ENCODE peak calls at places on chromosomes 3 and 15, in eight cellular contexts. One of them, this sample, is unnamed. For H3K9me3, the result is how much of the 10 kb centered on the place peaks cover.

GRCh38 chr15:55774113-55774970 is 31.4 kb upstream of the PRTG start:
- DNase-seq in HepG2: peak
- DNase-seq in transverse colon: peak
- DNase-seq in stomach: peak
- DNase-seq in A549: peak
- DNase-seq in sigmoid colon: no peak
- DNase-seq in ovary: peak
- DNase-seq in tibial nerve: no peak
- DNase-seq in this sample: no peak

GRCh38 chr3:23761440-23761896 is 44.3 kb upstream of the UBE2E1 start:
- DNase-seq in HepG2: peak
- DNase-seq in transverse colon: peak
- DNase-seq in stomach: no peak
- DNase-seq in A549: peak
- DNase-seq in sigmoid colon: no peak
- DNase-seq in ovary: no peak
- DNase-seq in tibial nerve: no peak
- DNase-seq in this sample: no peak

GRCh38 chr3:125035217-125035616 is 20.6 kb downstream of the HEG1 start:
- DNase-seq in HepG2: no peak
- DNase-seq in transverse colon: no peak
- DNase-seq in stomach: no peak
- DNase-seq in A549: no peak
- DNase-seq in sigmoid colon: no peak
- DNase-seq in ovary: no peak
- DNase-seq in tibial nerve: no peak
- DNase-seq in this sample: no peak

GRCh38 chr15:65264877-65265430 is 21.7 kb downstream of the PARP16 start:
- DNase-seq in HepG2: no peak
- DNase-seq in transverse colon: no peak
- DNase-seq in stomach: no peak
- DNase-seq in A549: no peak
- DNase-seq in sigmoid colon: no peak
- DNase-seq in ovary: no peak
- DNase-seq in tibial nerve: no peak
- DNase-seq in this sample: no peak

GRCh38 chr3:152105446-152105845 is 163.3 kb upstream of the MBNL1 start:
- DNase-seq in HepG2: peak
- DNase-seq in transverse colon: no peak
- DNase-seq in stomach: no peak
- DNase-seq in A549: no peak
- DNase-seq in sigmoid colon: no peak
- DNase-seq in ovary: no peak
- DNase-seq in tibial nerve: no peak
- DNase-seq in this sample: no peak

GRCh38 chr3:113952921-113953320 is 5.1 kb downstream of the ZDHHC23 start:
- DNase-seq in HepG2: no peak
- DNase-seq in transverse colon: no peak
- DNase-seq in stomach: no peak
- DNase-seq in A549: no peak
- DNase-seq in sigmoid colon: no peak
- DNase-seq in ovary: no peak
- DNase-seq in tibial nerve: no peak
- DNase-seq in this sample: no peak

GRCh38 chr3:108131105-108131794 is 40.4 kb upstream of the CD47 start:
- DNase-seq in HepG2: no peak
- DNase-seq in transverse colon: no peak
- DNase-seq in stomach: no peak
- DNase-seq in A549: peak
- DNase-seq in sigmoid colon: no peak
- DNase-seq in ovary: no peak
- DNase-seq in tibial nerve: no peak
- DNase-seq in this sample: no peak

GRCh38 chr15:57003418-57003817 is 85.0 kb downstream of the TCF12 start:
- DNase-seq in HepG2: no peak
- DNase-seq in transverse colon: no peak
- DNase-seq in stomach: no peak
- DNase-seq in A549: peak
- DNase-seq in sigmoid colon: no peak
- DNase-seq in ovary: no peak
- DNase-seq in tibial nerve: no peak
- DNase-seq in this sample: no peak

GRCh38 chr3:129038121-129038855 is 22.3 kb upstream of the GP9 start:
- DNase-seq in HepG2: no peak
- DNase-seq in transverse colon: no peak
- DNase-seq in stomach: no peak
- DNase-seq in A549: no peak
- DNase-seq in sigmoid colon: peak
- DNase-seq in ovary: no peak
- DNase-seq in tibial nerve: no peak
- DNase-seq in this sample: no peak

GRCh38 chr3:167895684-167896083 is 160.2 kb downstream of the SERPINI1 start:
- DNase-seq in HepG2: no peak
- DNase-seq in transverse colon: no peak
- DNase-seq in stomach: no peak
- DNase-seq in A549: no peak
- DNase-seq in sigmoid colon: no peak
- DNase-seq in ovary: no peak
- DNase-seq in tibial nerve: no peak
- DNase-seq in this sample: no peak

GRCh38 chr3:130841357-130841756 is 52.5 kb upstream of the ATP2C1 start:
- DNase-seq in HepG2: no peak
- DNase-seq in transverse colon: no peak
- DNase-seq in stomach: no peak
- DNase-seq in A549: no peak
- DNase-seq in sigmoid colon: no peak
- DNase-seq in ovary: no peak
- DNase-seq in tibial nerve: no peak
- DNase-seq in this sample: no peak

GRCh38 chr3:52108302-52109232 is 45.7 kb downstream of the POC1A start:
- DNase-seq in HepG2: no peak
- DNase-seq in transverse colon: no peak
- DNase-seq in stomach: no peak
- DNase-seq in A549: no peak
- DNase-seq in sigmoid colon: peak
- DNase-seq in ovary: peak
- DNase-seq in tibial nerve: no peak
- DNase-seq in this sample: no peak

GRCh38 chr3:187292631-187293513 is 1.3 kb upstream of the MASP1 start:
- DNase-seq in HepG2: no peak
- DNase-seq in transverse colon: no peak
- DNase-seq in stomach: no peak
- DNase-seq in A549: no peak
- DNase-seq in sigmoid colon: no peak
- DNase-seq in ovary: no peak
- DNase-seq in tibial nerve: no peak
- DNase-seq in this sample: no peak

GRCh38 chr3:121545049-121545563 is 682 bp downstream of the POLQ start:
- DNase-seq in HepG2: no peak
- DNase-seq in transverse colon: no peak
- DNase-seq in stomach: no peak
- DNase-seq in A549: no peak
- DNase-seq in sigmoid colon: no peak
- DNase-seq in ovary: no peak
- DNase-seq in tibial nerve: no peak
- DNase-seq in this sample: no peak

GRCh38 chr3:45664558-45664957 is 24.6 kb upstream of the SACM1L start:
- DNase-seq in HepG2: peak
- DNase-seq in transverse colon: peak
- DNase-seq in stomach: peak
- DNase-seq in A549: no peak
- DNase-seq in sigmoid colon: no peak
- DNase-seq in ovary: no peak
- DNase-seq in tibial nerve: no peak
- DNase-seq in this sample: peak

GRCh38 chr15:52031542-52031941 is 12.5 kb downstream of the MAPK6 start:
- DNase-seq in HepG2: no peak
- DNase-seq in transverse colon: peak
- DNase-seq in stomach: no peak
- DNase-seq in A549: peak
- DNase-seq in sigmoid colon: no peak
- DNase-seq in ovary: no peak
- DNase-seq in tibial nerve: no peak
- DNase-seq in this sample: peak

GRCh38 chr3:4980229-4981159 is 1.3 kb downstream of the BHLHE40 start:
- DNase-seq in HepG2: peak
- DNase-seq in transverse colon: peak
- DNase-seq in stomach: peak
- DNase-seq in A549: peak
- DNase-seq in sigmoid colon: peak
- DNase-seq in ovary: peak
- DNase-seq in tibial nerve: peak
- DNase-seq in this sample: peak

GRCh38 chr3:161291191-161291901 is 70.2 kb downstream of the NMD3 start:
- DNase-seq in HepG2: no peak
- DNase-seq in transverse colon: no peak
- DNase-seq in stomach: peak
- DNase-seq in A549: no peak
- DNase-seq in sigmoid colon: no peak
- DNase-seq in ovary: no peak
- DNase-seq in tibial nerve: no peak
- DNase-seq in this sample: no peak

GRCh38 chr15:79769933-79770332 is 126.9 kb downstream of the MTHFS start:
- DNase-seq in HepG2: no peak
- DNase-seq in transverse colon: no peak
- DNase-seq in stomach: no peak
- DNase-seq in A549: no peak
- DNase-seq in sigmoid colon: no peak
- DNase-seq in ovary: no peak
- DNase-seq in tibial nerve: no peak
- DNase-seq in this sample: no peak

GRCh38 chr15:50107591-50108408 is 11.2 kb downstream of the ATP8B4 start:
- DNase-seq in HepG2: no peak
- DNase-seq in transverse colon: no peak
- DNase-seq in stomach: peak
- DNase-seq in A549: no peak
- DNase-seq in sigmoid colon: no peak
- DNase-seq in ovary: no peak
- DNase-seq in tibial nerve: no peak
- DNase-seq in this sample: peak

GRCh38 chr15:82937659-82938058 is 14.9 kb downstream of the HOMER2 start:
- DNase-seq in HepG2: no peak
- DNase-seq in transverse colon: no peak
- DNase-seq in stomach: no peak
- DNase-seq in A549: no peak
- DNase-seq in sigmoid colon: no peak
- DNase-seq in ovary: no peak
- DNase-seq in tibial nerve: no peak
- DNase-seq in this sample: no peak

GRCh38 chr3:11601446-11602241 is 42.1 kb downstream of the VGLL4 start:
- DNase-seq in HepG2: no peak
- DNase-seq in transverse colon: no peak
- DNase-seq in stomach: peak
- DNase-seq in A549: no peak
- DNase-seq in sigmoid colon: peak
- DNase-seq in ovary: peak
- DNase-seq in tibial nerve: no peak
- DNase-seq in this sample: peak

GRCh38 chr3:105458518-105459215 is 92.0 kb downstream of the ALCAM start:
- DNase-seq in HepG2: no peak
- DNase-seq in transverse colon: no peak
- DNase-seq in stomach: no peak
- DNase-seq in A549: no peak
- DNase-seq in sigmoid colon: no peak
- DNase-seq in ovary: no peak
- DNase-seq in tibial nerve: no peak
- DNase-seq in this sample: no peak

GRCh38 chr15:29094711-29095110 is 174.9 kb downstream of the NSMCE3 start:
- DNase-seq in HepG2: no peak
- DNase-seq in transverse colon: no peak
- DNase-seq in stomach: no peak
- DNase-seq in A549: no peak
- DNase-seq in sigmoid colon: no peak
- DNase-seq in ovary: no peak
- DNase-seq in tibial nerve: no peak
- DNase-seq in this sample: no peak

GRCh38 chr15:29091666-29092065 is 178.0 kb downstream of the NSMCE3 start:
- DNase-seq in HepG2: no peak
- DNase-seq in transverse colon: no peak
- DNase-seq in stomach: no peak
- DNase-seq in A549: no peak
- DNase-seq in sigmoid colon: peak
- DNase-seq in ovary: no peak
- DNase-seq in tibial nerve: no peak
- DNase-seq in this sample: no peak

GRCh38 chr15:29092376-29093064 is 177.1 kb downstream of the NSMCE3 start:
- DNase-seq in HepG2: no peak
- DNase-seq in transverse colon: no peak
- DNase-seq in stomach: no peak
- DNase-seq in A549: no peak
- DNase-seq in sigmoid colon: peak
- DNase-seq in ovary: no peak
- DNase-seq in tibial nerve: no peak
- DNase-seq in this sample: no peak

GRCh38 chr15:29093696-29094343 is 175.8 kb downstream of the NSMCE3 start:
- DNase-seq in HepG2: no peak
- DNase-seq in transverse colon: no peak
- DNase-seq in stomach: no peak
- DNase-seq in A549: no peak
- DNase-seq in sigmoid colon: peak
- DNase-seq in ovary: no peak
- DNase-seq in tibial nerve: no peak
- DNase-seq in this sample: no peak

GRCh38 chr15:29093065-29093435 is 176.6 kb downstream of the NSMCE3 start:
- DNase-seq in HepG2: no peak
- DNase-seq in transverse colon: no peak
- DNase-seq in stomach: no peak
- DNase-seq in A549: no peak
- DNase-seq in sigmoid colon: peak
- DNase-seq in ovary: no peak
- DNase-seq in tibial nerve: no peak
- DNase-seq in this sample: peak
- H3K9me3 ChIP-seq in HepG2: under half
- H3K9me3 ChIP-seq in transverse colon: under half
- H3K9me3 ChIP-seq in stomach: under half
- H3K9me3 ChIP-seq in A549: under half
- H3K9me3 ChIP-seq in sigmoid colon: under half
- H3K9me3 ChIP-seq in ovary: under half
- H3K9me3 ChIP-seq in tibial nerve: under half
- H3K9me3 ChIP-seq in this sample: under half

GRCh38 chr3:38150780-38151528 is 12.5 kb downstream of the MYD88 start:
- DNase-seq in HepG2: no peak
- DNase-seq in transverse colon: no peak
- DNase-seq in stomach: no peak
- DNase-seq in A549: no peak
- DNase-seq in sigmoid colon: no peak
- DNase-seq in ovary: no peak
- DNase-seq in tibial nerve: no peak
- DNase-seq in this sample: no peak
- TF ChIP-seq CTCF in HepG2: peak
- TF ChIP-seq CTCF in transverse colon: no peak
- TF ChIP-seq CTCF in stomach: no peak
- TF ChIP-seq CTCF in A549: no peak
- TF ChIP-seq CTCF in sigmoid colon: no peak
- TF ChIP-seq CTCF in ovary: no peak
- TF ChIP-seq CTCF in tibial nerve: no peak
- TF ChIP-seq CTCF in this sample: no peak

GRCh38 chr3:72738752-72739520 is 109.3 kb downstream of the SHQ1 start:
- DNase-seq in HepG2: no peak
- DNase-seq in transverse colon: peak
- DNase-seq in stomach: peak
- DNase-seq in A549: peak
- DNase-seq in sigmoid colon: no peak
- DNase-seq in ovary: no peak
- DNase-seq in tibial nerve: no peak
- DNase-seq in this sample: peak
- TF ChIP-seq EP300 in HepG2: no peak
- TF ChIP-seq EP300 in transverse colon: no peak
- TF ChIP-seq EP300 in stomach: no peak
- TF ChIP-seq EP300 in A549: no peak
- TF ChIP-seq EP300 in sigmoid colon: no peak
- TF ChIP-seq EP300 in ovary: no peak
- TF ChIP-seq EP300 in tibial nerve: peak
- TF ChIP-seq EP300 in this sample: no peak

GRCh38 chr15:53581513-53581912 is 177.9 kb downstream of the WDR72 start:
- DNase-seq in HepG2: no peak
- DNase-seq in transverse colon: no peak
- DNase-seq in stomach: no peak
- DNase-seq in A549: no peak
- DNase-seq in sigmoid colon: no peak
- DNase-seq in ovary: no peak
- DNase-seq in tibial nerve: no peak
- DNase-seq in this sample: no peak
- H3K9me3 ChIP-seq in HepG2: under half
- H3K9me3 ChIP-seq in transverse colon: under half
- H3K9me3 ChIP-seq in stomach: under half
- H3K9me3 ChIP-seq in A549: under half
- H3K9me3 ChIP-seq in sigmoid colon: under half
- H3K9me3 ChIP-seq in ovary: under half
- H3K9me3 ChIP-seq in tibial nerve: under half
- H3K9me3 ChIP-seq in this sample: under half